ENCODE peak calls at places on chromosomes 11 and 22, in four cellular contexts. U is K562, F is GM12878, J is HepG2. W is an unnamed sample.

GRCh38 chr11:116885951-116886629 is 48.7 kb upstream of the APOA1 start:
- DNase-seq in J (no peak), U (no peak), F (no peak), W (no peak)

GRCh38 chr11:32586576-32587190 is 3.1 kb downstream of the EIF3M start:
- DNase-seq in U (peak), F (no peak), J (peak), W (peak)

GRCh38 chr11:134142536-134142935 is 73.7 kb downstream of the JAM3 start:
- DNase-seq in F (no peak), J (no peak), U (no peak), W (no peak)

GRCh38 chr22:26610072-26610958 is 7.5 kb downstream of the CRYBB1 start:
- DNase-seq in U (no peak), J (no peak), F (peak), W (no peak)

GRCh38 chr11:111797145-111797581 is 31.0 kb upstream of the PPP2R1B start:
- DNase-seq in U (peak), J (no peak), F (peak), W (no peak)

GRCh38 chr11:93902921-93903320 is 52.5 kb upstream of the VSTM5 start:
- DNase-seq in U (no peak), J (no peak), F (no peak), W (no peak)

GRCh38 chr11:86388198-86388597 is 13.5 kb downstream of the CCDC81 start:
- DNase-seq in F (no peak), J (no peak), U (no peak), W (no peak)

GRCh38 chr11:44877908-44878459 is 72.7 kb downstream of the TP53I11 start:
- DNase-seq in J (no peak), F (no peak), U (no peak), W (no peak)

GRCh38 chr11:5831196-5831829 is 10.4 kb downstream of the OR52E6 start:
- DNase-seq in J (no peak), F (no peak), U (no peak), W (no peak)
- TF ChIP-seq BHLHE40 in J (no peak), F (no peak), U (no peak), W (no peak)

GRCh38 chr11:76209956-76210885 is 3.9 kb upstream of the WNT11 start:
- DNase-seq in F (no peak), J (no peak), U (no peak), W (peak)
- TF ChIP-seq FOXM1 in F (no peak), J (no peak), U (no peak), W (no peak)

GRCh38 chr11:49995559-49995958 is 13.2 kb upstream of the OR4C12 start:
- DNase-seq in F (no peak), J (peak), U (peak), W (peak)
- TF ChIP-seq SP1 in F (no peak), J (no peak), U (no peak), W (no peak)

GRCh38 chr11:2207773-2208621 is 36.4 kb upstream of the TH start:
- DNase-seq in F (no peak), J (no peak), U (no peak), W (no peak)
- TF ChIP-seq BHLHE40 in F (no peak), J (no peak), U (no peak), W (no peak)

GRCh38 chr11:11640152-11640551 is 18.3 kb upstream of the GALNT18 start:
- DNase-seq in J (no peak), F (no peak), U (no peak), W (no peak)

GRCh38 chr11:11635456-11635855 is 13.7 kb upstream of the GALNT18 start:
- DNase-seq in F (no peak), J (no peak), U (no peak), W (no peak)

GRCh38 chr11:11640996-11641395 is 19.2 kb upstream of the GALNT18 start:
- DNase-seq in U (no peak), F (no peak), J (no peak), W (no peak)

GRCh38 chr11:11641581-11641980 is 19.8 kb upstream of the GALNT18 start:
- DNase-seq in U (no peak), F (no peak), J (no peak), W (no peak)

GRCh38 chr11:11636671-11637070 is 14.9 kb upstream of the GALNT18 start:
- DNase-seq in F (no peak), J (no peak), U (no peak), W (no peak)
- TF ChIP-seq FOXM1 in F (no peak), J (no peak), U (no peak), W (no peak)

DNA sequence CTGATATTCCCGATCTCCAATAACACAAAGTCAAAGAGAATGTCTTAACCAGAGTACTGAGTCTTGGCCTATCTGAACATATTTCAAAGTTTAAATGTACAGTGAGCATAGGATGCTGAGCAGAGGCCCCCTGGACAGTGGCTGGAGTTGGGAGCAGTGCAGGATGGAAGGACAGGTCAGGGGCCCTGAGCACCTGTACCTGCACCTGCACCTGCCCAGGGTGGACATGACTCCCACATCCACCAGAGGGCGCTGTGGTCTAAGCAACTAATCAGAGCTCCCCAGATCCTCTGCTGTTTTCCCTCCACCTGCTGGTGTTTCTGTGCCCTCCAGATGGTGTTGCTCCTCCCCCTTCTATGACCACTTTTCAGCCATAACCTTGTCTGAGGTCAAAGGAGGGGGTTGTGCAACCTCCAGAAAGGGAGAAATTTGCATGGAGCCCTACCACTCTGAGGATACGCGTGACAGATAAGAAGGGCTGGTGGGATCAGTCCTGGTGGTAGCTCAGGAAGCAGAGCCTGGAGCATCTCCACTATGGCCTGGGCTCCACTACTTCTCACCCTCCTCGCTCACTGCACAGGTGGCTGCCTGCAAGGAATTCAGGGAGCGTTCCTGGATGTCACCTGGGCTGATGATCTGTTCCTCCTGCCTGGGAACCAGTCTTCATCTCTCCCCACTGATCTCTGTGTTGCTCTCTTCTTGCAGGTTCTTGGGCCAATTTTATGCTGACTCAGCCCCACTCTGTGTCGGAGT is 49.1 kb upstream of the VPREB1 start:
- DNase-seq in U (peak), F (peak), J (peak), W (peak)
- TF ChIP-seq SP1 in U (no peak), F (peak), J (no peak), W (no peak)

GRCh38 chr22:45807156-45807915 is 135.7 kb downstream of the ATXN10 start:
- DNase-seq in F (no peak), U (no peak), J (no peak), W (no peak)

GRCh38 chr22:45805413-45805812 is 133.8 kb downstream of the ATXN10 start:
- DNase-seq in F (no peak), J (no peak), U (no peak), W (no peak)

GRCh38 chr22:45804319-45804985 is 132.8 kb downstream of the ATXN10 start:
- DNase-seq in U (no peak), J (no peak), F (no peak), W (no peak)

GRCh38 chr22:45802074-45802473 is 130.4 kb downstream of the ATXN10 start:
- DNase-seq in J (no peak), F (no peak), U (no peak), W (no peak)

GRCh38 chr22:45804986-45805325 is 133.3 kb downstream of the ATXN10 start:
- DNase-seq in J (peak), F (no peak), U (no peak), W (no peak)
- TF ChIP-seq BHLHE40 in J (no peak), F (no peak), U (no peak), W (no peak)

GRCh38 chr11:74013141-74013540 is 4.3 kb upstream of the UCP3 start:
- DNase-seq in F (no peak), J (no peak), U (no peak), W (no peak)

GRCh38 chr11:74012072-74012809 is 3.4 kb upstream of the UCP3 start:
- DNase-seq in U (no peak), J (no peak), F (no peak), W (no peak)

GRCh38 chr11:74009675-74010305 is 905 bp upstream of the UCP3 start:
- DNase-seq in U (no peak), J (no peak), F (no peak), W (no peak)

GRCh38 chr11:74010306-74010981 is 1.6 kb upstream of the UCP3 start:
- DNase-seq in U (peak), F (no peak), J (no peak), W (no peak)

DNA sequence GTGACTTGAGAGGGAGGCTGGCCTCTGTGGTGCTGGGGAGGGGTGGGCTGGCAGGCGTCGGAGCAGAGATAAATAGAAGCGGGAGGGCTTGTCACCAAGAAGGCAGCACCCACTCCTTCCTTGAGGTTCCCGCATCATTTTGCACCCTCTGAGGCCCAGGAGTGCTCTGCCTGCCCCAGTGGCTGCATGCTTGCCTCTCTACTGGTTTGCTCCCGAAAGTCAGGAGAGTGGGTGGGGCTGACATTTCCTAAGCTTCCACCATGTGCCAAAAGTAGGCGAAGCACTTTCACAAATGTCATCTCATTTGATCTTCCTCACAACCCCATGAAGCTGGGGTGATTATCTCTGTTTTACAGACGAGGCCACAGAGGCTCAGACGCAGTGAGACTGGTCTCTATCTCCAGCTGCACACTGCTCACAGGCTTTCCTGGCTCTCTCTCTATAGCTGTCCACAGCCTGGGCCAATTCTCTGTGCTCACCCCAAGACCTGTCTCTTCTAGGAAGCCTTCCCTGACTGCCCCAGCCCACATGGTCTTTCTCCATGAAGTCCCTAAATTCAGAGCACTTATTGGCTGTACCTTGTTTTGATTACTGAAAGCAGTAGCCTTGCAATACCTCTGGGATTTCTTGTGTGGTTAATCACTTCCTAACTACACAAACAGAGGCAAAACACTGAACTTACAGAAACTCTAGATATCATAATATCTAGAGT is 2.6 kb upstream of the UCP3 start:
- DNase-seq in U (peak), J (no peak), F (peak), W (no peak)
- TF ChIP-seq FOXM1 in U (peak), J (no peak), F (peak), W (no peak)